ENCODE peak calls at places on chromosomes 6 and 20, in six cellular contexts. X, Q, H, I, K and O are unnamed samples.
A peak's percentile ranks its signal among the peaks of the same experiment; 100 is the strongest.

GRCh38 chr6:65545920-65546319 is 161.1 kb downstream of the EYS start:
- DNase-seq in I (no peak), K (no peak), Q (no peak), X (no peak), H (peak; percentile 0), O (no peak)

GRCh38 chr6:47180633-47181032 is 129.1 kb downstream of the TNFRSF21 start:
- DNase-seq in K (no peak), H (peak; percentile 25), Q (no peak), I (peak; percentile 69), X (no peak), O (no peak)

GRCh38 chr6:10223841-10224240 is 191.0 kb downstream of the TFAP2A start:
- DNase-seq in I (no peak), X (no peak), K (no peak), Q (no peak), H (no peak), O (no peak)

GRCh38 chr6:45049188-45049843 is 278.8 kb upstream of the RUNX2 start:
- DNase-seq in H (peak; percentile 14), I (peak; percentile 42), X (no peak), Q (no peak), K (no peak), O (no peak)

GRCh38 chr6:72952808-72953630 is 272.3 kb downstream of the KHDC1L start:
- DNase-seq in K (no peak), X (no peak), I (no peak), H (peak; percentile 88), Q (no peak), O (no peak)

GRCh38 chr6:105994522-105995402 is 91.4 kb upstream of the PRDM1 start:
- DNase-seq in Q (peak; percentile 72), H (peak; percentile 73), K (no peak), I (peak; percentile 84), X (peak; percentile 33), O (peak; percentile 25)

GRCh38 chr6:35048031-35048613 is 93.0 kb downstream of the TCP11 start:
- DNase-seq in H (peak; percentile 28), X (no peak), Q (peak; percentile 32), K (no peak), I (peak; percentile 74), O (peak; percentile 85)

GRCh38 chr20:49948178-49948577 is 12.0 kb downstream of the RNF114 start:
- DNase-seq in H (no peak), X (no peak), K (no peak), I (no peak), Q (no peak), O (no peak)

GRCh38 chr6:142416179-142416578 is 114.4 kb downstream of the ADGRG6 start:
- DNase-seq in H (peak; percentile 99), I (no peak), Q (no peak), X (no peak), K (no peak), O (no peak)

GRCh38 chr6:138945354-138945753 is 42.7 kb downstream of the REPS1 start:
- DNase-seq in H (no peak), K (no peak), Q (no peak), X (no peak), I (peak; percentile 56), O (peak; percentile 10)

GRCh38 chr6:165969184-165969583 is 198.5 kb downstream of the TBXT start:
- DNase-seq in H (no peak), K (no peak), I (no peak), X (no peak), Q (no peak), O (no peak)

GRCh38 chr6:22145823-22146379 is 150.9 kb downstream of the PRL start:
- DNase-seq in I (peak; percentile 73), H (peak; percentile 82), K (no peak), Q (no peak), X (no peak), O (peak; percentile 38)

GRCh38 chr6:41161380-41161779 is 1.5 kb downstream of the TREM2 start:
- DNase-seq in I (no peak), K (no peak), H (no peak), Q (no peak), X (no peak), O (no peak)

DNA sequence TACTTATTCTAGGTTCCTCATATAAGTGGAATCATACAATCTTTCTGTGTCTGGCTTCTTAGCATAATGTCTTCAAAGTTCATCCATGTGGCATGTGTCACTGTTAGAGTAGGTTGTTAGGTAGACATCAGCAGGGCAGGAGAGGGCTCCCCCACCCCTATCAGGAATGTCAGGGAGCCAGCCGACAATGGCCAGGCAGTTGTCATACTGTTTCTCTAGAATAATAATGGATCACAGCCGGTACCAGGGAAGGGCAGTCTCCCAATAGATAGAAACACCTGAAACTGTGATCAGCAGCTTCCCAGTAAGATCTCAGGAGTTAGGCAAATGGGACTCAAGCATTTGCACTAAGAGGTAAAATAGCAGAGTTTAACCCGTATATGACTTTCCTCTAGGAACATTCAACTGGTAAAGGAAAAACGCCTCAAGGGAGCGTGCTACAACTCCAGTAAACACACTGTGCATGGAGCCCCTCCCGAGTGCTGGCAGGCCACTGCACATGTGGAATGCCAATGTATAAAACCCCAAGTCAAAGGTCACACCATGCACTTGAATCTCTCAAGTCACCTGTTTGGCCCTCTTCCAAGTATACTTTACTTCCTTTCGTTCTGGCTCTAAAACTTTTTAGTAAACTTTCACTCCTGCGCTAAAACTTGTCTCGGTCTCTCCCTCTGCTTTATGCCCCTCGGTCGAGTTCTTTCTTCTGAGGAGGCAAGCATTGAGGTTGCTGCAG is 29.8 kb upstream of the SIRT5 start:
- DNase-seq in X (no peak), Q (no peak), I (peak; percentile 74), K (no peak), H (no peak), O (no peak)
- H3K4me3 ChIP-seq in X (no peak overlapping the region), Q (no peak overlapping the region), I (no peak overlapping the region), K (no peak overlapping the region), H (no peak overlapping the region), O (no peak overlapping the region)

DNA sequence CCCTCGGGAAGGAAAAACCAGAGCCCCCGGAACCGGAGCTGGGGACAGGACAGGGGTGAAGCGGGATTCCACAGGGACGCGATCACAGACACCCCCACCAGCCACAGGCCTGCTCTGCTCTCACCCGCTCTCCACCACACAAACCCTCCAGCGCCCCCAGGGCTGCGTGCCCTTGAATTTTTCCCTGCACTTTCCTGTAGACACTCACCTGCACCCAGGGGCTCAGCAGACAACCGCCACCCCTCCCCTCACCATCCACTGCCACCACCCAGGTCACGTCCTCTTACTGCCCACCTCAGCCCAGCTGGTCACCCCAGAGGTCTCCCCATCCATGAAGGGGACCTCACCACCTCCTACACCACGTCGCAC is 631 bp downstream of the ULBP2 start:
- DNase-seq in I (no peak), Q (no peak), X (no peak), H (no peak), K (no peak), O (no peak)
- TF ChIP-seq CTCF in I (no peak), Q (no peak), X (no peak), H (no peak), K (no peak), O (peak; percentile 19)

GRCh38 chr6:2852921-2853322 is 11.3 kb upstream of the SERPINB1 start:
- DNase-seq in K (no peak), Q (peak; percentile 44), H (no peak), I (no peak), X (no peak), O (no peak)
- H3K27ac ChIP-seq in K (no peak overlapping the region), Q (peak overlapping the region; percentile 61), H (no peak overlapping the region), I (no peak overlapping the region), X (no peak overlapping the region), O (no peak overlapping the region)

GRCh38 chr6:32128751-32129296 is 778 bp upstream of the ATF6B start:
- DNase-seq in X (no peak), K (peak; percentile 18), H (no peak), I (no peak), Q (no peak), O (no peak)
- H3K4me3 ChIP-seq in X (peak overlapping the region; percentile 58), K (peak overlapping the region; percentile 54), H (no peak overlapping the region), I (peak overlapping the region; percentile 85), Q (peak overlapping the region; percentile 27), O (no peak overlapping the region)

GRCh38 chr6:36839819-36840379 is 655 bp upstream of the CPNE5 start:
- DNase-seq in K (no peak), X (no peak), I (peak; percentile 79), H (no peak), Q (no peak), O (peak; percentile 75)
- TF ChIP-seq CTCF in K (no peak), X (no peak), I (peak; percentile 57), H (no peak), Q (no peak), O (peak; percentile 52)

GRCh38 chr20:21157006-21157405 is 31.1 kb downstream of the KIZ start:
- DNase-seq in K (no peak), I (no peak), Q (no peak), X (no peak), H (no peak), O (no peak)

GRCh38 chr20:21151791-21152190 is 25.9 kb downstream of the KIZ start:
- DNase-seq in Q (no peak), H (no peak), X (no peak), K (no peak), I (no peak), O (no peak)

GRCh38 chr20:21156266-21156665 is 30.4 kb downstream of the KIZ start:
- DNase-seq in H (peak; percentile 77), I (no peak), Q (no peak), X (no peak), K (no peak), O (no peak)

GRCh38 chr20:21154692-21155091 is 28.8 kb downstream of the KIZ start:
- DNase-seq in H (no peak), I (no peak), Q (no peak), K (no peak), X (no peak), O (no peak)

GRCh38 chr20:21155268-21155667 is 29.4 kb downstream of the KIZ start:
- DNase-seq in H (no peak), X (no peak), I (no peak), K (no peak), Q (no peak), O (no peak)
- H3K27ac ChIP-seq in H (no peak overlapping the region), X (no peak overlapping the region), I (no peak overlapping the region), K (no peak overlapping the region), Q (no peak overlapping the region), O (no peak overlapping the region)

GRCh38 chr6:15021074-15021473 is 224.8 kb upstream of the JARID2 start:
- DNase-seq in H (no peak), X (no peak), I (no peak), K (no peak), Q (no peak), O (no peak)
- H3K4me3 ChIP-seq in H (no peak overlapping the region), X (no peak overlapping the region), I (no peak overlapping the region), K (no peak overlapping the region), Q (no peak overlapping the region), O (no peak overlapping the region)

DNA sequence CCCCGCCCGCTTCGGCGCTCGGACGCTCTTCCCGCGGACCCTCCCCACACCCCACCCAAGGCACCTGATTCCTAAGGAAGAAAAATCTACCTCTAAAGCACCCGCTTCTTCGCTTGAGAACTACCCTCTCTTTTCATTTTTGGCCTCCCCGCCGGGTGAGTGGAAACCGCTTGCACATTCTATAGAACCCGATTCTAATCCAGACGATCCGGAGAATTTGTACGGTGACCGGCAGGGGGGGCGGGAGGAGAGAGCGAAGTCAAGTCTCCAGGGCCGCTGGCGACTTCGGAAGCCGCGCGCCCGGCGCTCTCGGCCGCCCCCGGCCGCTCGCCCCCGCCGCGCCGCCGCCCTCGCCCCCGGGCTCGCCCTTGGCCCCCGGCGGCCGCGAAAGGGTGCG is at the start of gene RBM24:
- DNase-seq in H (peak; percentile 80), X (peak; percentile 40), I (peak; percentile 90), K (peak; percentile 52), Q (peak; percentile 74), O (peak; percentile 91)
- TF ChIP-seq CTCF in H (peak; percentile 38), X (peak; percentile 37), I (peak; percentile 38), K (no peak), Q (no peak), O (peak; percentile 56)